ENCODE peak calls at places on chromosome 11, in seven cellular contexts. One of them, this sample, is unnamed.

GRCh38 chr11:34840736-34841386 is 75.3 kb downstream of the APIP start:
- DNase-seq in K562: peak; percentile 26
- DNase-seq in GM13976: peak; percentile 49
- DNase-seq in A549: peak; percentile 59
- DNase-seq in endothelial cell: no peak
- DNase-seq in heart left ventricle: no peak
- DNase-seq in OCI-LY7: peak; percentile 67
- DNase-seq in this sample: no peak

GRCh38 chr11:118434123-118434552 is 2.2 kb upstream of the KMT2A start:
- DNase-seq in K562: no peak
- DNase-seq in endothelial cell: no peak
- DNase-seq in heart left ventricle: no peak
- DNase-seq in A549: no peak
- DNase-seq in GM13976: no peak
- DNase-seq in OCI-LY7: peak; percentile 85
- DNase-seq in this sample: no peak

GRCh38 chr11:47918882-47919495 is 61.4 kb upstream of the PTPRJ start:
- DNase-seq in heart left ventricle: no peak
- DNase-seq in GM13976: no peak
- DNase-seq in OCI-LY7: no peak
- DNase-seq in K562: no peak
- DNase-seq in endothelial cell: no peak
- DNase-seq in A549: no peak
- DNase-seq in this sample: no peak

GRCh38 chr11:11731311-11732083 is 109.7 kb upstream of the GALNT18 start:
- DNase-seq in GM13976: no peak
- DNase-seq in OCI-LY7: no peak
- DNase-seq in endothelial cell: no peak
- DNase-seq in A549: peak; percentile 10
- DNase-seq in heart left ventricle: no peak
- DNase-seq in K562: no peak
- DNase-seq in this sample: no peak

GRCh38 chr11:46026616-46027293 is 94.5 kb downstream of the PHF21A start:
- DNase-seq in A549: no peak
- DNase-seq in OCI-LY7: no peak
- DNase-seq in heart left ventricle: no peak
- DNase-seq in endothelial cell: no peak
- DNase-seq in GM13976: no peak
- DNase-seq in K562: no peak
- DNase-seq in this sample: no peak

GRCh38 chr11:1336836-1337646 is 27.6 kb upstream of the TOLLIP start:
- DNase-seq in OCI-LY7: peak; percentile 32
- DNase-seq in endothelial cell: peak; percentile 26
- DNase-seq in GM13976: peak; percentile 50
- DNase-seq in heart left ventricle: no peak
- DNase-seq in A549: peak; percentile 41
- DNase-seq in K562: no peak
- DNase-seq in this sample: peak; percentile 21

GRCh38 chr11:69383946-69384547 is 90.1 kb downstream of the MYEOV start:
- DNase-seq in GM13976: no peak
- DNase-seq in K562: no peak
- DNase-seq in A549: no peak
- DNase-seq in endothelial cell: no peak
- DNase-seq in heart left ventricle: no peak
- DNase-seq in OCI-LY7: no peak
- DNase-seq in this sample: no peak

GRCh38 chr11:111694851-111695250 is 71.3 kb downstream of the PPP2R1B start:
- DNase-seq in GM13976: no peak
- DNase-seq in endothelial cell: no peak
- DNase-seq in OCI-LY7: peak; percentile 58
- DNase-seq in K562: no peak
- DNase-seq in heart left ventricle: no peak
- DNase-seq in A549: peak; percentile 41
- DNase-seq in this sample: no peak

GRCh38 chr11:6298605-6299004 is 21.7 kb downstream of the CAVIN3 start:
- DNase-seq in heart left ventricle: no peak
- DNase-seq in OCI-LY7: peak; percentile 53
- DNase-seq in A549: peak; percentile 72
- DNase-seq in GM13976: no peak
- DNase-seq in endothelial cell: peak; percentile 81
- DNase-seq in K562: no peak
- DNase-seq in this sample: no peak

GRCh38 chr11:130524132-130524790 is 75.8 kb downstream of the ADAMTS15 start:
- DNase-seq in A549: no peak
- DNase-seq in GM13976: no peak
- DNase-seq in heart left ventricle: no peak
- DNase-seq in K562: no peak
- DNase-seq in OCI-LY7: no peak
- DNase-seq in endothelial cell: no peak
- DNase-seq in this sample: no peak

GRCh38 chr11:118051136-118051610 is 25.7 kb upstream of the TMPRSS4 start:
- DNase-seq in K562: no peak
- DNase-seq in heart left ventricle: no peak
- DNase-seq in A549: no peak
- DNase-seq in GM13976: no peak
- DNase-seq in OCI-LY7: no peak
- DNase-seq in endothelial cell: no peak
- DNase-seq in this sample: no peak

GRCh38 chr11:44416776-44417175 is 106.8 kb upstream of the ALX4 start:
- DNase-seq in OCI-LY7: no peak
- DNase-seq in endothelial cell: no peak
- DNase-seq in heart left ventricle: no peak
- DNase-seq in K562: no peak
- DNase-seq in GM13976: no peak
- DNase-seq in A549: peak; percentile 14
- DNase-seq in this sample: no peak

GRCh38 chr11:10450451-10451398 is 4.3 kb upstream of the AMPD3 start:
- DNase-seq in endothelial cell: peak; percentile 50
- DNase-seq in heart left ventricle: peak; percentile 74
- DNase-seq in OCI-LY7: no peak
- DNase-seq in K562: no peak
- DNase-seq in GM13976: peak; percentile 74
- DNase-seq in A549: peak; percentile 19
- DNase-seq in this sample: no peak

GRCh38 chr11:68139395-68139794 is 18.2 kb upstream of the CHKA start:
- DNase-seq in OCI-LY7: no peak
- DNase-seq in K562: no peak
- DNase-seq in endothelial cell: no peak
- DNase-seq in heart left ventricle: no peak
- DNase-seq in GM13976: no peak
- DNase-seq in A549: no peak
- DNase-seq in this sample: no peak
- TF ChIP-seq CTCF in OCI-LY7: no peak
- TF ChIP-seq CTCF in K562: no peak
- TF ChIP-seq CTCF in endothelial cell: no peak
- TF ChIP-seq CTCF in heart left ventricle: no peak
- TF ChIP-seq CTCF in GM13976: no peak
- TF ChIP-seq CTCF in A549: no peak
- TF ChIP-seq CTCF in this sample: no peak

GRCh38 chr11:124796312-124796711 is 3.9 kb downstream of the MSANTD2 start:
- DNase-seq in K562: no peak
- DNase-seq in GM13976: no peak
- DNase-seq in A549: no peak
- DNase-seq in OCI-LY7: no peak
- DNase-seq in heart left ventricle: no peak
- DNase-seq in endothelial cell: no peak
- DNase-seq in this sample: no peak

GRCh38 chr11:124798991-124799383 is 1.2 kb downstream of the MSANTD2 start:
- DNase-seq in OCI-LY7: peak; percentile 35
- DNase-seq in GM13976: peak; percentile 22
- DNase-seq in K562: no peak
- DNase-seq in heart left ventricle: no peak
- DNase-seq in endothelial cell: peak; percentile 24
- DNase-seq in A549: peak; percentile 7
- DNase-seq in this sample: no peak

GRCh38 chr11:124791626-124792341 is 8.4 kb downstream of the MSANTD2 start:
- DNase-seq in endothelial cell: no peak
- DNase-seq in GM13976: peak; percentile 26
- DNase-seq in K562: no peak
- DNase-seq in heart left ventricle: no peak
- DNase-seq in A549: no peak
- DNase-seq in OCI-LY7: no peak
- DNase-seq in this sample: no peak

GRCh38 chr11:124788521-124788920 is 11.7 kb downstream of the MSANTD2 start:
- DNase-seq in endothelial cell: no peak
- DNase-seq in K562: no peak
- DNase-seq in OCI-LY7: no peak
- DNase-seq in GM13976: no peak
- DNase-seq in heart left ventricle: no peak
- DNase-seq in A549: no peak
- DNase-seq in this sample: no peak

GRCh38 chr11:124793466-124794278 is 6.5 kb downstream of the MSANTD2 start:
- DNase-seq in GM13976: peak; percentile 43
- DNase-seq in OCI-LY7: peak; percentile 72
- DNase-seq in A549: peak; percentile 62
- DNase-seq in endothelial cell: peak; percentile 35
- DNase-seq in heart left ventricle: no peak
- DNase-seq in K562: peak; percentile 32
- DNase-seq in this sample: no peak
- TF ChIP-seq CTCF in GM13976: peak; percentile 47
- TF ChIP-seq CTCF in OCI-LY7: peak; percentile 95
- TF ChIP-seq CTCF in A549: peak; percentile 70
- TF ChIP-seq CTCF in endothelial cell: peak; percentile 66
- TF ChIP-seq CTCF in heart left ventricle: peak; percentile 52
- TF ChIP-seq CTCF in K562: peak; percentile 72
- TF ChIP-seq CTCF in this sample: no peak

DNA sequence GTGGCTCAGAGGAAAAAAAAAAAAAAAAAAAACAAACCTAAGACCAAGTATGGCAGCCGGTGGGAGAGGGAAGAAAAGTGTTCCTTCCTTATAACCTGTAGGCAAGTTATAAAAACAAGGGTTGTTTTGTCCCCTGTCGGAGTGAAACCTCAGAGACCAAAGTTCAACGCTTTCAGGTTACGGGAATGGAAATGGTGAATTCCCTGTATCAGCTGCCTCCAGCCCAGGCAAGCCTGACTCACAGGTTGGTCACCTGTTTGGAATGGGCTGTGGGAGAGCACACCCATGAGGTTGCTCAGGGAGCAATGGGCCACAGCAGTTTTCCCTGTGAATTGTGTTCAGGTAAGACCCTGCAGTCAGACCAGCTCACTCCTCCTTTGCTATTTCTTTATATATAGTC is 138.9 kb downstream of the ETS1 start:
- DNase-seq in K562: no peak
- DNase-seq in heart left ventricle: no peak
- DNase-seq in OCI-LY7: no peak
- DNase-seq in endothelial cell: no peak
- DNase-seq in A549: peak; percentile 75
- DNase-seq in GM13976: no peak
- DNase-seq in this sample: no peak
- TF ChIP-seq CTCF in K562: no peak
- TF ChIP-seq CTCF in heart left ventricle: no peak
- TF ChIP-seq CTCF in OCI-LY7: no peak
- TF ChIP-seq CTCF in endothelial cell: no peak
- TF ChIP-seq CTCF in A549: no peak
- TF ChIP-seq CTCF in GM13976: no peak
- TF ChIP-seq CTCF in this sample: no peak

GRCh38 chr11:2699185-2699530 is 636 bp downstream of the KCNQ1OT1 start:
- DNase-seq in K562: no peak
- DNase-seq in endothelial cell: peak; percentile 24
- DNase-seq in heart left ventricle: peak; percentile 68
- DNase-seq in A549: peak; percentile 12
- DNase-seq in OCI-LY7: peak; percentile 15
- DNase-seq in GM13976: no peak
- DNase-seq in this sample: no peak

GRCh38 chr11:2699531-2700414 is at the start of gene KCNQ1OT1:
- DNase-seq in endothelial cell: peak; percentile 81
- DNase-seq in A549: peak; percentile 95
- DNase-seq in heart left ventricle: peak; percentile 93
- DNase-seq in GM13976: peak; percentile 95
- DNase-seq in K562: peak; percentile 94
- DNase-seq in OCI-LY7: peak; percentile 91
- DNase-seq in this sample: peak; percentile 42

GRCh38 chr11:2700415-2701211 is 819 bp upstream of the KCNQ1OT1 start:
- DNase-seq in K562: peak; percentile 76
- DNase-seq in A549: peak; percentile 52
- DNase-seq in endothelial cell: peak; percentile 50
- DNase-seq in heart left ventricle: peak; percentile 86
- DNase-seq in OCI-LY7: peak; percentile 74
- DNase-seq in GM13976: peak; percentile 75
- DNase-seq in this sample: no peak

GRCh38 chr11:2697871-2698270 is 1.9 kb downstream of the KCNQ1OT1 start:
- DNase-seq in A549: no peak
- DNase-seq in GM13976: no peak
- DNase-seq in K562: no peak
- DNase-seq in OCI-LY7: no peak
- DNase-seq in endothelial cell: no peak
- DNase-seq in heart left ventricle: no peak
- DNase-seq in this sample: no peak

GRCh38 chr11:2698386-2699184 is 1.2 kb downstream of the KCNQ1OT1 start:
- DNase-seq in A549: no peak
- DNase-seq in heart left ventricle: peak; percentile 11
- DNase-seq in OCI-LY7: no peak
- DNase-seq in GM13976: no peak
- DNase-seq in K562: no peak
- DNase-seq in endothelial cell: no peak
- DNase-seq in this sample: no peak
- TF ChIP-seq CTCF in A549: no peak
- TF ChIP-seq CTCF in heart left ventricle: no peak
- TF ChIP-seq CTCF in OCI-LY7: peak; percentile 22
- TF ChIP-seq CTCF in GM13976: no peak
- TF ChIP-seq CTCF in K562: no peak
- TF ChIP-seq CTCF in endothelial cell: no peak
- TF ChIP-seq CTCF in this sample: no peak

This sample was measured in omental fat pad.